ENCODE peak calls at places on chromosomes 7 and 10, in seven cellular contexts. B is A549, O is upper lobe of left lung, A is stomach, G is AG09319, I is esophagus squamous epithelium, W is neural progenitor cell. J is an unnamed sample.

GRCh38 chr7:155944901-155945300 is 132.6 kb upstream of the SHH start:
- DNase-seq in B (no peak), O (no peak), A (peak; percentile 17), G (no peak), I (no peak), W (peak; percentile 77), J (no peak)

GRCh38 chr7:78151229-78151628 is 352.7 kb downstream of the PHTF2 start:
- DNase-seq in B (no peak), O (no peak), A (no peak), G (peak; percentile 97), I (no peak), W (no peak), J (no peak)

GRCh38 chr10:112711366-112711765 is 238.7 kb upstream of the TCF7L2 start:
- DNase-seq in B (no peak), O (no peak), A (no peak), G (no peak), I (no peak), W (no peak), J (no peak)

GRCh38 chr7:121160150-121161008 is 168.4 kb upstream of the WNT16 start:
- DNase-seq in B (no peak), O (no peak), A (no peak), G (no peak), I (no peak), W (no peak), J (no peak)

GRCh38 chr10:77837248-77837924 is 89.2 kb downstream of the DLG5 start:
- DNase-seq in B (no peak), O (no peak), A (peak; percentile 31), G (no peak), I (no peak), W (peak; percentile 92), J (no peak)

GRCh38 chr10:71068811-71069411 is 143.5 kb upstream of the UNC5B start:
- DNase-seq in B (peak; percentile 20), O (no peak), A (no peak), G (no peak), I (no peak), W (peak; percentile 44), J (no peak)

GRCh38 chr7:17333227-17333626 is 34.8 kb downstream of the AHR start:
- DNase-seq in B (no peak), O (no peak), A (no peak), G (no peak), I (no peak), W (no peak), J (no peak)

GRCh38 chr7:156942708-156943090 is 6.8 kb upstream of the NOM1 start:
- DNase-seq in B (no peak), O (peak; percentile 76), A (no peak), G (no peak), I (no peak), W (no peak), J (no peak)

GRCh38 chr7:108296911-108297310 is 159.3 kb downstream of the NRCAM start:
- DNase-seq in B (no peak), O (no peak), A (no peak), G (no peak), I (no peak), W (no peak), J (no peak)

GRCh38 chr10:87551324-87551723 is 46.6 kb downstream of the MINPP1 start:
- DNase-seq in B (no peak), O (no peak), A (no peak), G (no peak), I (no peak), W (no peak), J (no peak)
- TF ChIP-seq CTCF in B (no peak), O (no peak), A (no peak), G (no peak), I (no peak), W (no peak), J (no peak)

DNA sequence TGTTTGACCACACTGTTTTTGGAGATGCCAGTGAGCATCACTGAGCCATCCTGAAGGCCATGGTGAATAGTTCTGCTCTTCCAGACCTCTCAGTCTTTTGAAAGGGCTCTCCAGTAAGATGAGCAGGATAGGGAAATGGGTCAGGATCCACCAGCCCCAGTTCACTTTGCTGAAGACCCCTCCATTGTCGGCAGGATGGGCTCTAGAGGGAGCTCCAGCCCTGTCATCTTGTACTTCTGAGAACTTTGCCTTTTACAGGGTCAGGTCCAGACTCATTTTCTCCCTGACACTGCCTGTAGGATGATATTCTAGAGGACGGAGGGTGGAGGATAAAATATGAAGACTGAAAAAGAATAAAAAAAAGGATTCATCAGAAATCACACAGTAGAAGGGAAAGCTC is 13.1 kb downstream of the LHFPL3 start:
- DNase-seq in B (no peak), O (no peak), A (no peak), G (no peak), I (no peak), W (peak; percentile 50), J (no peak)
- TF ChIP-seq CTCF in B (no peak), O (no peak), A (no peak), G (no peak), I (no peak), W (peak; percentile 57), J (no peak)

GRCh38 chr7:2903686-2904162 is 59.6 kb upstream of the GNA12 start:
- DNase-seq in B (no peak), O (no peak), A (no peak), G (no peak), I (no peak), W (no peak), J (no peak)
- TF ChIP-seq CTCF in B (no peak), O (no peak), A (no peak), G (no peak), I (no peak), W (no peak), J (no peak)

GRCh38 chr7:158444501-158445420 is 142.9 kb downstream of the PTPRN2 start:
- DNase-seq in B (no peak), O (peak; percentile 67), A (no peak), G (no peak), I (no peak), W (no peak), J (no peak)

GRCh38 chr7:158443014-158443687 is 144.5 kb downstream of the PTPRN2 start:
- DNase-seq in B (no peak), O (peak; percentile 49), A (no peak), G (no peak), I (no peak), W (no peak), J (no peak)

GRCh38 chr7:158439035-158439434 is 148.6 kb downstream of the PTPRN2 start:
- DNase-seq in B (no peak), O (no peak), A (no peak), G (no peak), I (no peak), W (no peak), J (no peak)

GRCh38 chr7:158443688-158444483 is 143.7 kb downstream of the PTPRN2 start:
- DNase-seq in B (no peak), O (peak; percentile 59), A (no peak), G (no peak), I (no peak), W (no peak), J (no peak)

DNA sequence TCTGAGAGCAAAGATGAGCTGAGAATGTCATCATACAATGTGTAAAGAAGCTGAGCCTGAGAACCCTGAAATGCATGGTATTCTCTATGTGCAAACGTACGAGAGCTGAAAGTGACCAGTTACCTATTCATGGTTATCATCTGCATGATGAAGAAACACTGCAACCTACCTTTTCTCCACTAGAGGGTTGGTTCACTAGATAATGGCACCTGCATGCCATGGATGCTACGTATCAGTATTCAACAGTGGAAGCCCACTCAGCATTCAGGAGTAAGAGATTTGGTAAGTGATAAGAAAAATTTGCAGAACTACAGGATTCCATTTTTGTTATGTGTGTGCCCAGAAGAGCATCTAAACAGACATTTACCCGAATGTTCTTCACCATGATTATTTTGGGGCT is 145.4 kb downstream of the PTPRN2 start:
- DNase-seq in B (peak; percentile 41), O (no peak), A (no peak), G (no peak), I (no peak), W (peak; percentile 26), J (no peak)
- TF ChIP-seq CTCF in B (no peak), O (no peak), A (no peak), G (no peak), I (no peak), W (peak; percentile 46), J (peak; percentile 29)

GRCh38 chr7:128347573-128348147 is 4.0 kb upstream of the RBM28 start:
- DNase-seq in B (peak; percentile 63), O (no peak), A (peak; percentile 48), G (no peak), I (no peak), W (peak; percentile 69), J (no peak)
- TF ChIP-seq CTCF in B (peak; percentile 87), O (no peak), A (peak; percentile 48), G (peak; percentile 79), I (peak; percentile 65), W (peak; percentile 63), J (peak; percentile 29)

J was measured in mesothelial cell of epicardium.